ENCODE peak calls at places on chromosome 11, in six cellular contexts. E, I, C, X, J and W are unnamed samples.

GRCh38 chr11:72349616-72350218 is 84.6 kb downstream of the CLPB start:
- DNase-seq in X (no peak), J (no peak), I (no peak), E (no peak), C (no peak), W (no peak)

GRCh38 chr11:46322759-46323158 is 24.5 kb upstream of the DGKZ start:
- DNase-seq in E (no peak), I (no peak), X (no peak), C (no peak), J (no peak), W (no peak)

GRCh38 chr11:127843483-127844396 is 743.6 kb downstream of the ETS1 start:
- DNase-seq in J (peak), I (peak), E (peak), C (peak), X (peak), W (peak)

GRCh38 chr11:62105611-62106245 is 18.1 kb upstream of the INCENP start:
- DNase-seq in E (no peak), X (no peak), I (no peak), C (no peak), J (no peak), W (no peak)

GRCh38 chr11:126059238-126059761 is 3.4 kb downstream of the CDON start:
- DNase-seq in J (no peak), I (no peak), C (no peak), E (no peak), X (no peak), W (no peak)

GRCh38 chr11:44016129-44016528 is 31.7 kb upstream of the ACCSL start:
- DNase-seq in I (peak), C (no peak), J (no peak), X (no peak), E (peak), W (no peak)

GRCh38 chr11:13674799-13675509 is 6.5 kb downstream of the FAR1 start:
- DNase-seq in C (no peak), E (no peak), J (no peak), X (no peak), I (no peak), W (no peak)

GRCh38 chr11:111801135-111801534 is 34.9 kb upstream of the PPP2R1B start:
- DNase-seq in J (no peak), X (no peak), I (no peak), E (no peak), C (no peak), W (no peak)

GRCh38 chr11:117934526-117935307 is 5.5 kb upstream of the TMPRSS13 start:
- DNase-seq in X (no peak), J (no peak), C (no peak), E (peak), I (peak), W (no peak)

GRCh38 chr11:121105063-121105480 is 4.0 kb downstream of the TECTA start:
- DNase-seq in J (no peak), E (no peak), X (no peak), C (no peak), I (no peak), W (no peak)

GRCh38 chr11:17991799-17992433 is 20.9 kb downstream of the SERGEF start:
- DNase-seq in E (peak), X (peak), C (peak), I (no peak), J (no peak), W (peak)

GRCh38 chr11:37259734-37260133 is 661.7 kb upstream of the RAG2 start:
- DNase-seq in X (no peak), E (no peak), I (no peak), C (no peak), J (no peak), W (no peak)

GRCh38 chr11:66126808-66127555 is 56.9 kb downstream of the PACS1 start:
- DNase-seq in C (peak), E (peak), J (no peak), I (no peak), X (peak), W (no peak)

GRCh38 chr11:74031310-74031676 is 22.4 kb upstream of the UCP3 start:
- DNase-seq in X (no peak), I (no peak), C (no peak), J (no peak), E (no peak), W (no peak)

GRCh38 chr11:131591051-131591461 is 220.6 kb downstream of the NTM start:
- DNase-seq in X (no peak), I (no peak), E (no peak), C (no peak), J (no peak), W (no peak)

GRCh38 chr11:116972692-116973091 is 125.5 kb downstream of the SIK3 start:
- DNase-seq in I (no peak), X (no peak), C (no peak), E (no peak), J (no peak), W (no peak)

GRCh38 chr11:22884268-22884667 is 24.0 kb upstream of the CCDC179 start:
- DNase-seq in J (no peak), E (no peak), X (no peak), C (no peak), I (no peak), W (no peak)

GRCh38 chr11:86416494-86416893 is 41.8 kb downstream of the CCDC81 start:
- DNase-seq in J (no peak), X (no peak), I (no peak), C (no peak), E (no peak), W (no peak)

GRCh38 chr11:120139316-120140069 is 1.6 kb upstream of the TRIM29 start:
- DNase-seq in I (peak), J (no peak), C (no peak), X (no peak), E (peak), W (no peak)

GRCh38 chr11:132131962-132132361 is 761.5 kb downstream of the NTM start:
- DNase-seq in J (no peak), C (no peak), X (no peak), E (no peak), I (no peak), W (no peak)

GRCh38 chr11:17865765-17866428 is 131.3 kb downstream of the KCNC1 start:
- DNase-seq in X (peak), I (no peak), C (no peak), J (no peak), E (no peak), W (no peak)

GRCh38 chr11:70201876-70202861 is 927 bp upstream of the FADD start:
- DNase-seq in J (no peak), X (no peak), I (no peak), E (no peak), C (no peak), W (no peak)

GRCh38 chr11:61922539-61922938 is 5.2 kb upstream of the RAB3IL1 start:
- DNase-seq in E (peak), J (no peak), I (peak), X (no peak), C (no peak), W (no peak)

GRCh38 chr11:18773104-18773503 is 18.5 kb downstream of the PTPN5 start:
- DNase-seq in J (no peak), I (no peak), C (no peak), X (no peak), E (no peak), W (no peak)

GRCh38 chr11:71301046-71301857 is 48.9 kb upstream of the SHANK2 start:
- DNase-seq in I (peak), E (peak), X (no peak), J (no peak), C (no peak), W (no peak)

GRCh38 chr11:12785901-12786300 is 111.7 kb downstream of the TEAD1 start:
- DNase-seq in E (no peak), X (no peak), C (no peak), J (no peak), I (no peak), W (no peak)

GRCh38 chr11:56700242-56700918 is 1.5 kb downstream of the OR9G1 start:
- DNase-seq in E (no peak), C (no peak), I (no peak), X (no peak), J (no peak), W (no peak)

GRCh38 chr11:61281581-61282250 is 13.4 kb downstream of the VWCE start:
- DNase-seq in J (no peak), I (no peak), E (peak), C (peak), X (peak), W (no peak)

DNA sequence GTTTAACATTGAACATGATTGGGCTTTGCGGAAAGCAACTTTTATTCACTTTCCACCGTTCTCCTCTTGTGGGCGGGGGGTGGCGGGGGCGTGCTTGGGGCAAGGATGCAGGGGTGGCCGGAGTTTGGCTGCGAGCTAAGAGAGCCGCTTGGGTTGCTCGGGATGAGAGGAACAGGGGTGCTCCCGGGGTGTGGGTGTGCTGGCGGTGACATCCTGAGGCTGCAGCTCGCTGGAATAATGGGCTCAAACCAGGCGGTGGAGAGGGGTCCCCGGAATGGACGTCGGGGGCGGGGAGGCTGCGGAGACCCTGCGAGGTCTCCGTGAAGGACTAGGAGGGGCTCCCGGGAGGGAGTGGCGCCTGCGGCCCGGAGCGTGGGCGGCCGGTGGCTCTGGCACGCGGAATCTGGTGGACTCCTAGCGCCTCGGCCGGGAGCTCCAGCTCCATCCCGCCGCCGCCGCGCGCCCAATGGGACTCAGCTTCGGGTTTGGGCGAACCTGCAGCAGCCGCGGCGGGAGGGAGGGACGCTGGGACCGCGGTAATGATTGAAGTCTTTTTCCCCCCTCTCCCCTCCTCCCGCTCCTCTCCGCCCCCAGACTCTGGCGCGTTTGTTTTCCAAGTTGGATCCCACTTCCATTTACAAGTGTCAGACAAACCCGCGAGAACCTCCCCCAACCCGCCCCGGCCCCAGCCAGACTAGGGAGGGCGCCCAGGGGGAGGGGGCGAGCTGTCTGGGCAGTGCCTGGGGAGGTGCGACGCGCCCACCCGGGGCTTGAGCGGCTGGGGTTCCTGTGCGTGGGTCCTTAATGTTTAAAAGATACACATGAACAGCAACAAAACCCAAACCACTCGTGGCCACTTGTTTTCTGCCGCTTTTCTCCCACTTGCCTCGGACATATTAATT is 2.0 kb downstream of the FAT3 start:
- DNase-seq in I (no peak), C (no peak), J (no peak), E (no peak), X (peak), W (no peak)
- H3K4me3 ChIP-seq in I (no peak), C (no peak), J (peak), E (peak), X (peak), W (no peak)

GRCh38 chr11:41612415-41612814 is 153.0 kb upstream of the LRRC4C start:
- DNase-seq in E (no peak), I (no peak), X (no peak), J (no peak), C (peak), W (no peak)
- TF ChIP-seq CTCF in E (no peak), I (no peak), X (no peak), J (peak), C (peak), W (no peak)

GRCh38 chr11:27416568-27417176 is 53.7 kb upstream of the CCDC34 start:
- DNase-seq in I (no peak), C (no peak), E (no peak), X (no peak), J (no peak), W (no peak)
- H3K4me3 ChIP-seq in I (no peak), C (no peak), E (no peak), X (no peak), J (no peak), W (no peak)

GRCh38 chr11:130371004-130371590 is 56.4 kb upstream of the ZBTB44 start:
- DNase-seq in E (no peak), J (no peak), C (no peak), I (no peak), X (no peak), W (no peak)
- TF ChIP-seq CTCF in E (no peak), J (peak), C (peak), I (no peak), X (no peak), W (peak)

GRCh38 chr11:77387701-77388100 is 86.2 kb downstream of the PAK1 start:
- DNase-seq in I (no peak), J (no peak), C (no peak), E (no peak), X (no peak), W (no peak)
- H3K4me3 ChIP-seq in I (no peak), J (no peak), C (no peak), E (no peak), X (no peak), W (no peak)

DNA sequence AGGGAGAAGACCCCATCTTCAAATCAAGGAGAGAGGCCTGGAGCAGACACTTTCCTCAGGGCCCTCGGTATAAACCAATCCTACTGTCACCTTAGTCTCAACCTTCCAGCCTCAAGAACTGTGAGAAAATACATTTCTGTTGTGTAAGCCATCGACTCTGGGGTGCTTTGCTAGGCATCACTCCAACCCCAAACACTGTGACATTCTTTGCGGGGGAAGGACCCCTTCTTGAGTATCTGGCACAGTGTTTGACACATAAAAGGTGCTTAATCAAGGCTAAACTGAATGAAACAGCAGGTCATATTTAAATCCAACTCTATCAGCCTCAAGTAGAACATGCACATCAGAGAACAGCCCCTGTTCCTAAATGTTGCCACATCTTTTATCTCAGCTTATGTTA is 558.1 kb downstream of the INSC start:
- DNase-seq in I (no peak), X (no peak), C (no peak), J (no peak), E (no peak), W (no peak)
- TF ChIP-seq CTCF in I (no peak), X (no peak), C (no peak), J (no peak), E (no peak), W (no peak)

DNA sequence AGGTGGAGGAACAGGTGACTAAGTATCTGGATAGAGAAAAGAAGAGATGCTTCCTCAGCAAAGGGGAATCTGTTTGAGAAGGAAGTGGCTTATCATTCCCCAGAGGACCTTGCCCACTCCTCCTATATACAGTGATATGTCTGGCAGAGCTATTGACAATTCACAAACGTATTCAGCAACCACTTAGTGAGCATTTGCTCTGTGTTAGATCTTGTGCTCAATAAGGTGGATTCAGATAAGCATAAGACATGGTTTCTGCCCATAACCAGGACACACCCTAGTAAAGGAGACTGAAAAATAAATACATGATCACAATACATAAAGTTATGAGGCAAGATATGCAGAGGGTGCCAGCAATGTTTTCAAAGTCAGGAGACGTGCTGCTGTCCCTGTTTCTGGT is 1.4 kb downstream of the TMEM9B start:
- DNase-seq in J (no peak), X (no peak), I (no peak), C (no peak), E (no peak), W (no peak)
- H3K4me3 ChIP-seq in J (peak), X (no peak), I (no peak), C (peak), E (peak), W (peak)

GRCh38 chr11:133911169-133911568 is 45.6 kb downstream of the IGSF9B start:
- DNase-seq in X (no peak), I (no peak), J (no peak), E (no peak), C (no peak), W (no peak)
- TF ChIP-seq CTCF in X (peak), I (no peak), J (no peak), E (no peak), C (peak), W (peak)

DNA sequence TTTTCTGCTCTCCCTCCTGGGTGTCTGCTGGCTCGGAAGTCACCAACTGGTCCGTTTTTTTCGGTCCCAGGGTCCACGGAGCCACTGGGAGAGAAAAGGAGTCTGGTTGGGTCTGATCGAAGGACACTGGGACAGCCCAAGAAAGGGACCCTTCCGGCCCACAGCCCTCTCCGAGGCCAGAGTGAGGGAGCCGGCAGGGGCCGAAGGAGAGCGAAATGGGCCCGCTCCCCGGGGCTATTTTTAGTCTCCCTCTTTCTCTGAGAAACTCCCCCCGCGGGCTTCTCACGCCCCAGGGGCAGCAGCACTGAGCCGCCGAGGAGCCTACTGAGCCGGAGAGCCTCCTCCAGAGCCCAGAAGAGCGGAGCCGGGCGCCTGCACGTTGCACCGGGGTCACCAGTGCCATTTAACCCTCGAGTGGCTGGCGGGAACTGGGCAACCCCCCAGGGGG is 1.9 kb downstream of the ESAM start:
- DNase-seq in C (no peak), X (peak), I (peak), E (no peak), J (no peak), W (no peak)
- H3K4me3 ChIP-seq in C (no peak), X (no peak), I (no peak), E (peak), J (no peak), W (peak)